ENCODE peak calls at places on chromosomes 2 and 18, in eight cellular contexts. O, C, Y, I, R, B, S and M are unnamed samples.
A peak's percentile ranks its signal among the peaks of the same experiment; 100 is the strongest.

GRCh38 chr2:75612108-75612861 is 34.3 kb upstream of the MRPL19 start:
- DNase-seq in I (no peak), C (no peak), B (no peak), R (no peak), S (no peak), O (no peak), Y (no peak), M (no peak)

GRCh38 chr2:108594982-108595464 is 60.8 kb downstream of the LIMS1 start:
- DNase-seq in Y (peak; percentile 30), B (no peak), R (peak; percentile 96), I (no peak), O (no peak), C (no peak), S (no peak), M (no peak)

GRCh38 chr18:79940126-79940813 is 11.2 kb downstream of the SLC66A2 start:
- DNase-seq in I (peak; percentile 20), C (no peak), S (peak; percentile 5), O (no peak), Y (no peak), B (no peak), R (no peak), M (peak; percentile 24)

GRCh38 chr2:157194097-157194688 is 63.3 kb upstream of the GALNT5 start:
- DNase-seq in C (peak; percentile 20), O (no peak), I (no peak), B (no peak), R (peak; percentile 72), S (no peak), Y (peak; percentile 33), M (no peak)

GRCh38 chr2:218859994-218860831 is 608 bp downstream of the WNT6 start:
- DNase-seq in B (peak; percentile 11), R (no peak), S (no peak), C (no peak), O (no peak), I (peak; percentile 59), Y (no peak), M (no peak)

GRCh38 chr2:24816884-24817283 is 23.7 kb downstream of the CENPO start:
- DNase-seq in O (no peak), I (no peak), Y (no peak), R (peak; percentile 94), S (no peak), B (no peak), C (no peak), M (no peak)

GRCh38 chr2:127397568-127398238 is 9.9 kb upstream of the MAP3K2 start:
- DNase-seq in C (no peak), Y (no peak), S (no peak), R (no peak), O (no peak), I (no peak), B (no peak), M (no peak)

GRCh38 chr2:74991977-74992376 is 33.5 kb downstream of the POLE4 start:
- DNase-seq in C (no peak), Y (no peak), B (no peak), R (peak; percentile 73), S (no peak), I (no peak), O (no peak), M (no peak)

GRCh38 chr2:196168181-196168580 is 3.2 kb downstream of the STK17B start:
- DNase-seq in C (no peak), Y (no peak), I (no peak), S (no peak), O (no peak), R (peak; percentile 68), B (no peak), M (no peak)

GRCh38 chr2:196165016-196165415 is 6.4 kb downstream of the STK17B start:
- DNase-seq in B (no peak), I (no peak), O (no peak), C (no peak), S (no peak), R (no peak), Y (no peak), M (no peak)

GRCh38 chr2:196167666-196168065 is 3.7 kb downstream of the STK17B start:
- DNase-seq in S (no peak), Y (no peak), C (no peak), O (no peak), I (no peak), B (no peak), R (no peak), M (no peak)

GRCh38 chr2:196169521-196169920 is 1.9 kb downstream of the STK17B start:
- DNase-seq in C (no peak), R (no peak), B (no peak), I (no peak), O (no peak), Y (no peak), S (no peak), M (no peak)

GRCh38 chr2:196166876-196167275 is 4.5 kb downstream of the STK17B start:
- DNase-seq in Y (no peak), O (no peak), I (no peak), C (no peak), R (peak; percentile 87), B (no peak), S (no peak), M (no peak)
- H3K4me3 ChIP-seq in Y (no peak overlapping the region), O (peak overlapping the region; percentile 98), I (no peak overlapping the region), C (no peak overlapping the region), R (peak overlapping the region; percentile 15), B (no peak overlapping the region), S (no peak overlapping the region), M (peak overlapping the region; percentile 9)

DNA sequence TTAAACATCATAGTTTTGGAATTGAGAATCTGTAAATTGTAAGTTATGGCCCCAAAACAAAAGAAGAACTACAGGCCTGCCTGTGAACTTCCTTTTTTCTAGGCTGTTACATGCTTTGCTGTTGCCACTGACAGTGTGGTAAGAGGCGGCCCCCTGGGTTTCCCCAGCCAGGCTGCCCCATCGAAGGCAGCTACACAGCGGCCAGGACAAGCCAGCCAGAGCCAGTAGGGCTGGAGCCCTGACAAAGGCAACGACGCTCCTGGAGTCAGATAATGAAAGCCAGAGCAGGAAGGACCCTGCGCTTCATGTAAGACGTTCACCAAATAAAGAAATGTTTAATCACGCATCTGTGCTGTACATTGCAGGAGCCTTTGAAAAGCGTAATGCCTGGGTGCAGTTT is 55.0 kb downstream of the ANKRD44 start:
- DNase-seq in S (no peak), I (peak; percentile 88), O (peak; percentile 58), Y (peak; percentile 62), B (peak; percentile 18), C (no peak), R (peak; percentile 55), M (peak; percentile 81)
- TF ChIP-seq POLR2A in S (no peak), I (no peak), O (no peak), Y (no peak), B (no peak), C (no peak), R (no peak), M (no peak)

DNA sequence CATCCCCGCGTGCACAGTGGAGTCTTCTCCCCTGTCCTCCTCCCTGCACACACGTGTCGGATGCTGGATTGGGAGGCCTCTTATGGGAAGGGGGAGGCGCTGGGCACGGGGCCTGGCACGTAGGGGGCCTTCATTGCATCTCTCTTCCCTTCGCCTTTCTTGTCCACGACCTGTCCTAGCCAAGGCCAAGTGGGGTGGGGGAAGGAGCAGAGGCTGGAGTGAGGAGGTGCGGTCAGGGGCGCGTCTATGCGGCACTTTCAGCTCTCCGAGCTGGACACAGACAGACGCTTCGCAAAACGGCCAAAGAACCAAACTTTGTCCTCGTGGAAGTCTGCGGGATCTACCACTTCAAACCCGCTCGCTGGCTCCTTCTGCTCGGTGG is 13.4 kb downstream of the ALPG start:
- DNase-seq in B (no peak), I (peak; percentile 25), R (no peak), O (no peak), Y (no peak), S (no peak), C (no peak), M (no peak)
- H3K4me3 ChIP-seq in B (no peak overlapping the region), I (no peak overlapping the region), R (no peak overlapping the region), O (no peak overlapping the region), Y (no peak overlapping the region), S (no peak overlapping the region), C (peak overlapping the region; percentile 46), M (peak overlapping the region; percentile 37)

DNA sequence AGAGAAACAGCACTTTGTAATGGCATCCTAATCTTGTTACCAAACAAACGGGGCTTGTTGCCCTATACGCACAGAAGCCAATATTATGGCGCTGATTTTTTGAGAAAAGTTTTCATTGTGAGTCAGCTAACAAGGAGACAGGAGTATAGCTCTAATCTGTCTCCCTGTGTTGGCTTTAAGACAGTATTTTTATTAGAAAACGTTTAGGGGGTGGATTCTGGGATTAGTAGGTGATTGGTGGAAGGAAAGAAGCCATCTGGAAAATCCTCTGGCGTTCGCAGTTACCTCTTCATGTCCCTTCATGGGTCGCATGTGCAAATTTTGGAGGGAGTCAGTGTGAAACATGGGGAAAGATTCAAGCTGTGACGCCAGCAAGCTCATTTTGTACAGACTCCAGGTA is 698 bp upstream of the TMEM237 start:
- DNase-seq in S (peak; percentile 58), B (peak; percentile 51), I (peak; percentile 83), R (peak; percentile 26), O (no peak), Y (peak; percentile 40), C (no peak), M (no peak)
- TF ChIP-seq POLR2A in S (peak; percentile 31), B (no peak), I (peak; percentile 14), R (no peak), O (no peak), Y (no peak), C (no peak), M (no peak)